ENCODE peak calls at places on chromosome 7, in seven cellular contexts. P, Z, N, K, I, D and B are unnamed samples. For H3K9me3, the result is how much of the 10 kb centered on the place peaks cover.

GRCh38 chr7:127759945-127760421 is 108.0 kb downstream of the SND1 start:
- DNase-seq in D (no peak), K (no peak), P (no peak), N (no peak), I (no peak), Z (no peak), B (no peak)

GRCh38 chr7:5266148-5267028 is 16.4 kb upstream of the SLC29A4 start:
- DNase-seq in Z (no peak), N (no peak), I (no peak), K (no peak), D (no peak), P (no peak), B (no peak)

GRCh38 chr7:7672545-7673239 is 32.1 kb downstream of the UMAD1 start:
- DNase-seq in P (no peak), I (no peak), Z (no peak), N (no peak), D (no peak), K (no peak), B (no peak)

GRCh38 chr7:88091988-88092675 is 127.7 kb downstream of the SRI start:
- DNase-seq in I (no peak), D (no peak), P (no peak), Z (no peak), K (no peak), N (no peak), B (no peak)

GRCh38 chr7:66247387-66248078 is 42.4 kb downstream of the TPST1 start:
- DNase-seq in D (no peak), P (no peak), I (no peak), Z (no peak), K (no peak), N (no peak), B (no peak)

GRCh38 chr7:63899691-63900393 is 98.8 kb upstream of the ZNF722 start:
- DNase-seq in N (peak), P (peak), D (peak), K (peak), Z (no peak), I (peak), B (peak)

GRCh38 chr7:144057954-144058353 is 9.2 kb downstream of the OR2A5 start:
- DNase-seq in P (peak), N (no peak), K (no peak), I (no peak), D (no peak), Z (no peak), B (no peak)

GRCh38 chr7:2566890-2567662 is 8.3 kb downstream of the IQCE start:
- DNase-seq in Z (no peak), D (no peak), I (no peak), N (no peak), K (peak), P (peak), B (no peak)

GRCh38 chr7:44966731-44967538 is 11.9 kb downstream of the MYO1G start:
- DNase-seq in P (no peak), I (no peak), N (no peak), K (no peak), Z (no peak), D (no peak), B (no peak)

GRCh38 chr7:44787762-44788161 is 8.7 kb upstream of the PPIA start:
- DNase-seq in N (no peak), P (no peak), I (no peak), Z (no peak), K (no peak), D (no peak), B (no peak)

DNA sequence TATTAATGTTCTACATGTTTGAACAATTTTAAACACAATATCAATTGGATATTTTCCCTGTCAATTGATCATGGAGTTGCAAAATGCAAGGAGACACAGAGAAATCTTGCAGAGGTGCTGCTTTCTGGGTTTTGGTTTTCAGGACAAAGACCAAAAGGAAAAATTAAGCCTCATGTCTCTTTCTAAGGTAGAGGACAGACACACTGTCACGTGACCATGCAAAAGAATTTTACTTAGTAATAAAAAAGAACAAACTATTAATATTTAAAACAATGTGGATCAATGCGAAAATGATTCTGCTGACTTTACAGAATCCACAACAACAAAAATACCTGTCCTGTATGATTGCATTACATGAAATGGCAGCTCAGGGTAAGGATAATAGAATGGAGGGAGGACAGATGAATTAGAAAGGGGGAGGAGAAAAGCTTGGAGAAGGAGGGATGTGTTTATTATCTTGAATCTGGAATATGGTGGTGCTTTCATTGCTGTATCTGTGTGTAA is 493.7 kb upstream of the NUPR2 start:
- DNase-seq in D (no peak), K (no peak), N (no peak), I (no peak), Z (no peak), P (no peak), B (no peak)
- H3K9me3 ChIP-seq in D (under half), K (under half), N (under half), I (under half), Z (under half), P (under half), B (under half)

GRCh38 chr7:112481337-112481736 is 546 bp downstream of the LSMEM1 start:
- DNase-seq in P (no peak), N (no peak), K (no peak), Z (no peak), D (no peak), I (no peak), B (no peak)
- H3K4me3 ChIP-seq in P (no peak), N (no peak), K (no peak), Z (no peak), D (no peak), I (no peak), B (no peak)

GRCh38 chr7:57361406-57361805 is 88.6 kb upstream of the ZNF716 start:
- DNase-seq in I (no peak), N (no peak), D (no peak), Z (no peak), P (no peak), K (no peak), B (no peak)
- H3K9me3 ChIP-seq in I (under half), N (under half), D (under half), Z (under half), P (under half), K (under half), B (under half)

GRCh38 chr7:82067628-82068264 is 297.9 kb upstream of the HGF start:
- DNase-seq in P (no peak), K (no peak), Z (no peak), D (no peak), I (no peak), N (no peak), B (no peak)
- H3K4me3 ChIP-seq in P (no peak), K (no peak), Z (no peak), D (no peak), I (no peak), N (no peak), B (no peak)

GRCh38 chr7:32513205-32513604 is 17.9 kb downstream of the AVL9 start:
- DNase-seq in I (no peak), K (no peak), N (no peak), P (no peak), D (no peak), Z (no peak), B (no peak)

GRCh38 chr7:32518534-32519140 is 23.3 kb downstream of the AVL9 start:
- DNase-seq in K (no peak), Z (peak), N (no peak), P (peak), D (no peak), I (no peak), B (no peak)

GRCh38 chr7:32515890-32516550 is 20.7 kb downstream of the AVL9 start:
- DNase-seq in N (no peak), P (peak), Z (peak), I (no peak), D (no peak), K (no peak), B (no peak)

GRCh38 chr7:32519763-32520162 is 24.5 kb downstream of the AVL9 start:
- DNase-seq in I (no peak), D (no peak), P (no peak), Z (no peak), K (no peak), N (no peak), B (no peak)

GRCh38 chr7:32516551-32517082 is 21.3 kb downstream of the AVL9 start:
- DNase-seq in D (no peak), Z (no peak), P (peak), N (no peak), I (no peak), K (no peak), B (no peak)
- H3K9me3 ChIP-seq in D (under half), Z (under half), P (under half), N (under half), I (under half), K (under half), B (under half)